ENCODE peak calls at places on chromosomes 3 and 15, in six cellular contexts. N, T, F, K, L and U are unnamed samples.

GRCh38 chr3:139548801-139549200 is 9.3 kb upstream of the RBP1 start:
- DNase-seq in K (no peak), T (no peak), F (no peak), L (no peak), N (no peak), U (no peak)

GRCh38 chr15:74723754-74724334 is 1.5 kb downstream of the CYP1A1 start:
- DNase-seq in L (peak), K (no peak), T (peak), N (peak), F (no peak), U (peak)

GRCh38 chr15:70817266-70817665 is 36.7 kb downstream of the LARP6 start:
- DNase-seq in L (no peak), T (no peak), F (no peak), K (no peak), N (no peak), U (no peak)

GRCh38 chr3:196995027-196995426 is 26.4 kb upstream of the PIGZ start:
- DNase-seq in T (no peak), K (peak), N (no peak), F (no peak), L (no peak), U (no peak)

GRCh38 chr15:69843927-69844326 is 253.8 kb downstream of the TLE3 start:
- DNase-seq in F (no peak), K (no peak), L (no peak), T (no peak), N (no peak), U (no peak)

GRCh38 chr15:57505949-57506391 is 85.7 kb upstream of the MYZAP start:
- DNase-seq in L (no peak), F (no peak), K (no peak), T (peak), N (peak), U (peak)

GRCh38 chr3:99825239-99825638 is 7.6 kb downstream of the CMSS1 start:
- DNase-seq in K (no peak), F (no peak), N (no peak), L (no peak), T (no peak), U (no peak)

GRCh38 chr3:43531835-43532234 is 90.0 kb downstream of the ANO10 start:
- DNase-seq in K (no peak), F (no peak), T (peak), N (peak), L (no peak), U (no peak)

GRCh38 chr3:150150633-150151032 is 179.9 kb upstream of the PFN2 start:
- DNase-seq in N (peak), F (no peak), L (no peak), K (no peak), T (peak), U (no peak)

GRCh38 chr15:67839929-67840746 is at the start of gene RNU6-1:
- DNase-seq in T (peak), F (peak), K (peak), N (peak), L (peak), U (peak)

GRCh38 chr3:178352300-178353021 is 183.8 kb upstream of the KCNMB2 start:
- DNase-seq in T (peak), F (no peak), N (peak), L (no peak), K (no peak), U (peak)

GRCh38 chr3:196996454-196997265 is 28.0 kb upstream of the PIGZ start:
- DNase-seq in T (no peak), N (no peak), K (peak), L (no peak), F (no peak), U (no peak)

GRCh38 chr3:170553788-170554620 is 31.9 kb downstream of the SLC7A14 start:
- DNase-seq in K (no peak), T (peak), L (peak), N (peak), F (no peak), U (no peak)

GRCh38 chr15:74332611-74333010 is 34.8 kb downstream of the CYP11A1 start:
- DNase-seq in T (no peak), N (no peak), K (no peak), L (no peak), F (no peak), U (no peak)

GRCh38 chr3:195100903-195101591 is 169.9 kb downstream of the XXYLT1 start:
- DNase-seq in N (peak), K (peak), F (no peak), T (peak), L (peak), U (no peak)